ENCODE peak calls at places on chromosomes 7 and 10, in seven cellular contexts. D is heart right ventricle; O is HCT116; U is CD8-positive, alpha-beta memory T cell; G is lower lobe of right lung; A is A673; L is ovary. M is an unnamed sample.

GRCh38 chr10:101467286-101467770 is 113.4 kb downstream of the BTRC start:
- DNase-seq in D (no peak), O (peak), U (peak), G (no peak), A (peak), L (no peak), M (peak)

GRCh38 chr7:121561717-121562116 is 165.6 kb upstream of the FAM3C start:
- DNase-seq in D (no peak), O (no peak), U (no peak), G (no peak), A (peak), L (no peak), M (no peak)

GRCh38 chr7:16004661-16005060 is 318.2 kb upstream of the MEOX2 start:
- DNase-seq in D (no peak), O (no peak), U (no peak), G (no peak), A (no peak), L (no peak), M (no peak)

GRCh38 chr7:130426541-130426940 is 14.3 kb downstream of the CEP41 start:
- DNase-seq in D (no peak), O (no peak), U (peak), G (no peak), A (no peak), L (no peak), M (no peak)

GRCh38 chr7:34041716-34042115 is 136.4 kb downstream of the BMPER start:
- DNase-seq in D (no peak), O (no peak), U (no peak), G (no peak), A (no peak), L (no peak), M (no peak)

GRCh38 chr10:21022821-21023220 is 125.7 kb upstream of the NEBL start:
- DNase-seq in D (no peak), O (no peak), U (no peak), G (no peak), A (no peak), L (no peak), M (no peak)

GRCh38 chr10:88086187-88086954 is 222.9 kb downstream of the PTEN start:
- DNase-seq in D (no peak), O (no peak), U (no peak), G (no peak), A (no peak), L (no peak), M (no peak)

GRCh38 chr10:28686835-28687682 is 9.7 kb downstream of the BAMBI start:
- DNase-seq in D (no peak), O (no peak), U (no peak), G (no peak), A (no peak), L (no peak), M (no peak)

GRCh38 chr7:20402297-20403230 is 71.9 kb downstream of the ITGB8 start:
- DNase-seq in D (no peak), O (no peak), U (no peak), G (no peak), A (no peak), L (no peak), M (no peak)

GRCh38 chr10:28296023-28296422 is 6.8 kb downstream of the MPP7 start:
- DNase-seq in D (no peak), O (no peak), U (no peak), G (no peak), A (no peak), L (no peak), M (no peak)

GRCh38 chr7:40921589-40922315 is 781.1 kb downstream of the INHBA start:
- DNase-seq in D (no peak), O (no peak), U (no peak), G (no peak), A (no peak), L (no peak), M (no peak)

GRCh38 chr7:158829342-158830210 is at the start of gene ESYT2:
- DNase-seq in D (peak), O (peak), U (peak), G (peak), A (peak), L (peak), M (peak)

GRCh38 chr10:111455776-111456426 is 379.1 kb downstream of the ADRA2A start:
- DNase-seq in D (no peak), O (no peak), U (no peak), G (no peak), A (no peak), L (no peak), M (no peak)

GRCh38 chr7:117113871-117114270 is 160.6 kb downstream of the ST7 start:
- DNase-seq in D (no peak), O (no peak), U (no peak), G (no peak), A (no peak), L (no peak), M (no peak)

GRCh38 chr10:95783741-95784140 is 27.8 kb downstream of the ENTPD1 start:
- DNase-seq in D (no peak), O (no peak), U (no peak), G (no peak), A (no peak), L (no peak), M (no peak)

GRCh38 chr7:74292757-74293576 is 3.8 kb downstream of the CLIP2 start:
- DNase-seq in D (no peak), O (peak), U (no peak), G (no peak), A (no peak), L (no peak), M (peak)

GRCh38 chr10:130777507-130778165 is 533.9 kb downstream of the TCERG1L start:
- DNase-seq in D (no peak), O (no peak), U (no peak), G (no peak), A (no peak), L (no peak), M (no peak)

GRCh38 chr10:122062831-122063674 is 74.1 kb downstream of the TACC2 start:
- DNase-seq in D (peak), O (peak), U (no peak), G (peak), A (peak), L (peak), M (peak)

GRCh38 chr7:79489371-79489770 is 35.9 kb upstream of the MAGI2 start:
- DNase-seq in D (no peak), O (no peak), U (no peak), G (no peak), A (no peak), L (no peak), M (no peak)

GRCh38 chr7:159042084-159042483 is 102.6 kb downstream of the VIPR2 start:
- DNase-seq in D (no peak), O (no peak), U (no peak), G (no peak), A (no peak), L (no peak), M (no peak)

GRCh38 chr7:70884446-70884764 is 247.5 kb upstream of the GALNT17 start:
- DNase-seq in D (no peak), O (no peak), U (no peak), G (no peak), A (no peak), L (no peak), M (no peak)

GRCh38 chr10:110803830-110804338 is 67.8 kb upstream of the PDCD4 start:
- DNase-seq in D (peak), O (no peak), U (peak), G (no peak), A (peak), L (peak), M (no peak)

GRCh38 chr10:73094249-73094850 is 2.3 kb downstream of the P4HA1 start:
- DNase-seq in D (no peak), O (no peak), U (no peak), G (no peak), A (peak), L (no peak), M (no peak)
- H3K4me3 ChIP-seq in D (peak), O (peak), U (peak), G (peak), A (peak), L (no peak), M (peak)

GRCh38 chr10:77512219-77512578 is 125.4 kb downstream of the KCNMA1 start:
- DNase-seq in D (no peak), O (no peak), U (no peak), G (no peak), A (no peak), L (no peak), M (no peak)
- H3K4me3 ChIP-seq in D (no peak), O (no peak), U (no peak), G (no peak), A (no peak), L (no peak), M (no peak)

DNA sequence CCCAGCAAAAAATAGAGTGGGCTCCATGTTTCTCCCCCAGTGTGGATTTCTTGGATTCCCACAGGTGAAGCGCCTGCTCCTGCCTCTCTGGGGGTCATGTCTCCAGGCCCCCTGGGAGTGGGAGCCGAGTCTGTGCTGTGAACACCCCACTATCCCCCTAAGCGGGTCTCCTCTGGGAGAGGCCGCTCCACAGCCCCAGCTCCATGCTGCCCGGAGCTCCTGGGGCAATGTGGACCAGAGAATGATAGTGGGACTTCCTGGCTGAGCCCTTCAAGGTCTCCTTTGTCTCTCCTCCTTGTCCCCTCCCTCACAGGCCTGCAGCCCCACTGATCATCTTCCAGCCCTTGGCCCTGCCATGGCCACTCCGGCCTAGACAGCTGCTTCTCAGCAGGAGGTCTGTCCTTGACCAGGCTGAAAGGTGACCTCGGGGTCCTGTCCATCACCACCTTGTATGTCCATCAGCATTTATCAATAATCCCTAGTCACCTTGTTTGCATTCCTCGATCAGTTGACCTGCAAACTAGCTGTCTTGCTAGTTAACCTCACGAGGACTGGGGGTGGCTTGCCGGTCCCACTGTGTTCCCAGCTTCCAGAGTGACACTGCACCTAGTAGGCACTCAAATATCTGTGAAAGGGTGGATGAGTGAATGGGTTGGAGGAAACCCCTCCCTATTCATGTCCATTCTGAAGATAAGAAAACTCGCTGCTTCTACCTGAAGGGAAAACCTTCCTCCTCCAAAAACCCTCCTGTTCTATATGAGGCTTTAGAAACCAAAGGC is 776 bp upstream of the CALML3 start:
- DNase-seq in D (no peak), O (no peak), U (no peak), G (no peak), A (no peak), L (peak), M (peak)
- H3K4me3 ChIP-seq in D (no peak), O (no peak), U (no peak), G (no peak), A (no peak), L (no peak), M (no peak)

GRCh38 chr10:48234807-48235206 is 39.7 kb downstream of the FRMPD2 start:
- DNase-seq in D (no peak), O (no peak), U (no peak), G (no peak), A (no peak), L (no peak), M (no peak)
- H3K4me3 ChIP-seq in D (no peak), O (no peak), U (no peak), G (no peak), A (no peak), L (no peak), M (no peak)

M was measured in pancreas.